ENCODE peak calls at places on chromosome 13, in seven cellular contexts. One of them, this sample, is unnamed.

GRCh38 chr13:95156208-95156607 is 145.0 kb downstream of the ABCC4 start:
- DNase-seq in amygdala: no peak
- DNase-seq in H54: no peak
- DNase-seq in stimulated activated CD8-positive, alpha-beta memory T cell treated with anti-CD3 and anti-CD28 coated beads, Interleukin-4, amount 100 ng/mL, for 4 hours: no peak
- DNase-seq in D721Med: no peak
- DNase-seq in frontal cortex: no peak
- DNase-seq in ELR: peak
- DNase-seq in this sample: no peak

GRCh38 chr13:47859129-47859528 is 141.9 kb downstream of the SUCLA2 start:
- DNase-seq in frontal cortex: no peak
- DNase-seq in H54: no peak
- DNase-seq in stimulated activated CD8-positive, alpha-beta memory T cell treated with anti-CD3 and anti-CD28 coated beads, Interleukin-4, amount 100 ng/mL, for 4 hours: no peak
- DNase-seq in D721Med: no peak
- DNase-seq in ELR: peak
- DNase-seq in amygdala: no peak
- DNase-seq in this sample: no peak

GRCh38 chr13:100510208-100510997 is 78.2 kb downstream of the GGACT start:
- DNase-seq in ELR: no peak
- DNase-seq in D721Med: no peak
- DNase-seq in frontal cortex: no peak
- DNase-seq in stimulated activated CD8-positive, alpha-beta memory T cell treated with anti-CD3 and anti-CD28 coated beads, Interleukin-4, amount 100 ng/mL, for 4 hours: no peak
- DNase-seq in H54: no peak
- DNase-seq in amygdala: no peak
- DNase-seq in this sample: no peak

GRCh38 chr13:20815469-20815868 is 41.7 kb upstream of the EEF1AKMT1 start:
- DNase-seq in frontal cortex: no peak
- DNase-seq in H54: no peak
- DNase-seq in stimulated activated CD8-positive, alpha-beta memory T cell treated with anti-CD3 and anti-CD28 coated beads, Interleukin-4, amount 100 ng/mL, for 4 hours: no peak
- DNase-seq in D721Med: no peak
- DNase-seq in amygdala: no peak
- DNase-seq in ELR: peak
- DNase-seq in this sample: no peak

GRCh38 chr13:32811297-32811800 is 204.9 kb upstream of the KL start:
- DNase-seq in amygdala: no peak
- DNase-seq in H54: no peak
- DNase-seq in stimulated activated CD8-positive, alpha-beta memory T cell treated with anti-CD3 and anti-CD28 coated beads, Interleukin-4, amount 100 ng/mL, for 4 hours: no peak
- DNase-seq in frontal cortex: no peak
- DNase-seq in ELR: peak
- DNase-seq in D721Med: no peak
- DNase-seq in this sample: peak

GRCh38 chr13:42547615-42548014 is 26.3 kb upstream of the TNFSF11 start:
- DNase-seq in H54: no peak
- DNase-seq in ELR: no peak
- DNase-seq in stimulated activated CD8-positive, alpha-beta memory T cell treated with anti-CD3 and anti-CD28 coated beads, Interleukin-4, amount 100 ng/mL, for 4 hours: no peak
- DNase-seq in frontal cortex: no peak
- DNase-seq in amygdala: no peak
- DNase-seq in D721Med: no peak
- DNase-seq in this sample: no peak

GRCh38 chr13:35164324-35164932 is 222.4 kb downstream of the NBEA start:
- DNase-seq in stimulated activated CD8-positive, alpha-beta memory T cell treated with anti-CD3 and anti-CD28 coated beads, Interleukin-4, amount 100 ng/mL, for 4 hours: no peak
- DNase-seq in H54: no peak
- DNase-seq in frontal cortex: no peak
- DNase-seq in amygdala: no peak
- DNase-seq in ELR: peak
- DNase-seq in D721Med: no peak
- DNase-seq in this sample: peak

GRCh38 chr13:77437267-77437666 is 98.2 kb upstream of the SCEL start:
- DNase-seq in ELR: no peak
- DNase-seq in H54: no peak
- DNase-seq in amygdala: no peak
- DNase-seq in D721Med: no peak
- DNase-seq in frontal cortex: no peak
- DNase-seq in stimulated activated CD8-positive, alpha-beta memory T cell treated with anti-CD3 and anti-CD28 coated beads, Interleukin-4, amount 100 ng/mL, for 4 hours: no peak
- DNase-seq in this sample: no peak

GRCh38 chr13:40522234-40522633 is 144.2 kb downstream of the FOXO1 start:
- DNase-seq in amygdala: no peak
- DNase-seq in stimulated activated CD8-positive, alpha-beta memory T cell treated with anti-CD3 and anti-CD28 coated beads, Interleukin-4, amount 100 ng/mL, for 4 hours: no peak
- DNase-seq in H54: no peak
- DNase-seq in ELR: no peak
- DNase-seq in D721Med: no peak
- DNase-seq in frontal cortex: no peak
- DNase-seq in this sample: no peak

GRCh38 chr13:110980921-110981320 is 66.1 kb upstream of the ANKRD10 start:
- DNase-seq in frontal cortex: no peak
- DNase-seq in H54: no peak
- DNase-seq in stimulated activated CD8-positive, alpha-beta memory T cell treated with anti-CD3 and anti-CD28 coated beads, Interleukin-4, amount 100 ng/mL, for 4 hours: no peak
- DNase-seq in ELR: no peak
- DNase-seq in D721Med: no peak
- DNase-seq in amygdala: no peak
- DNase-seq in this sample: no peak

GRCh38 chr13:35046587-35046986 is 104.5 kb downstream of the NBEA start:
- DNase-seq in ELR: no peak
- DNase-seq in amygdala: no peak
- DNase-seq in D721Med: no peak
- DNase-seq in H54: no peak
- DNase-seq in stimulated activated CD8-positive, alpha-beta memory T cell treated with anti-CD3 and anti-CD28 coated beads, Interleukin-4, amount 100 ng/mL, for 4 hours: no peak
- DNase-seq in frontal cortex: no peak
- DNase-seq in this sample: no peak